ENCODE peak calls at places on chromosomes 12 and 14, in seven cellular contexts. One of them, this sample, is unnamed.

GRCh38 chr14:100914597-100915021 is 11.1 kb upstream of the RTL1 start:
- DNase-seq in heart right ventricle: no peak
- DNase-seq in CD8-positive, alpha-beta T cell: no peak
- DNase-seq in testis: no peak
- DNase-seq in osteoblast: no peak
- DNase-seq in body of pancreas: no peak
- DNase-seq in epithelial cell of prostate: peak; percentile 10
- DNase-seq in this sample: no peak

GRCh38 chr14:57863471-57863870 is 2.4 kb downstream of the SLC35F4 start:
- DNase-seq in CD8-positive, alpha-beta T cell: no peak
- DNase-seq in body of pancreas: no peak
- DNase-seq in osteoblast: peak; percentile 41
- DNase-seq in epithelial cell of prostate: no peak
- DNase-seq in heart right ventricle: no peak
- DNase-seq in testis: no peak
- DNase-seq in this sample: no peak

GRCh38 chr12:105676694-105677093 is 346.2 kb downstream of the C12orf75 start:
- DNase-seq in body of pancreas: peak; percentile 61
- DNase-seq in osteoblast: no peak
- DNase-seq in heart right ventricle: peak; percentile 32
- DNase-seq in CD8-positive, alpha-beta T cell: no peak
- DNase-seq in epithelial cell of prostate: no peak
- DNase-seq in testis: no peak
- DNase-seq in this sample: no peak

GRCh38 chr14:81555051-81555450 is 21.4 kb upstream of the SEL1L start:
- DNase-seq in CD8-positive, alpha-beta T cell: no peak
- DNase-seq in osteoblast: no peak
- DNase-seq in body of pancreas: peak; percentile 78
- DNase-seq in epithelial cell of prostate: no peak
- DNase-seq in heart right ventricle: no peak
- DNase-seq in testis: no peak
- DNase-seq in this sample: no peak

GRCh38 chr14:56666716-56667115 is 87.1 kb downstream of the TMEM260 start:
- DNase-seq in body of pancreas: no peak
- DNase-seq in testis: peak; percentile 18
- DNase-seq in CD8-positive, alpha-beta T cell: no peak
- DNase-seq in heart right ventricle: no peak
- DNase-seq in osteoblast: no peak
- DNase-seq in epithelial cell of prostate: no peak
- DNase-seq in this sample: no peak

GRCh38 chr12:113462117-113462774 is 9.4 kb downstream of the LHX5 start:
- DNase-seq in CD8-positive, alpha-beta T cell: peak; percentile 36
- DNase-seq in body of pancreas: peak; percentile 82
- DNase-seq in testis: peak; percentile 91
- DNase-seq in epithelial cell of prostate: no peak
- DNase-seq in heart right ventricle: peak; percentile 83
- DNase-seq in osteoblast: peak; percentile 97
- DNase-seq in this sample: peak; percentile 85

GRCh38 chr14:92224348-92224954 is 98.5 kb upstream of the SLC24A4 start:
- DNase-seq in osteoblast: no peak
- DNase-seq in body of pancreas: no peak
- DNase-seq in heart right ventricle: no peak
- DNase-seq in testis: no peak
- DNase-seq in epithelial cell of prostate: no peak
- DNase-seq in CD8-positive, alpha-beta T cell: no peak
- DNase-seq in this sample: no peak

GRCh38 chr12:59500915-59501314 is 94.9 kb upstream of the SLC16A7 start:
- DNase-seq in CD8-positive, alpha-beta T cell: no peak
- DNase-seq in heart right ventricle: no peak
- DNase-seq in osteoblast: no peak
- DNase-seq in epithelial cell of prostate: no peak
- DNase-seq in testis: no peak
- DNase-seq in body of pancreas: peak; percentile 4
- DNase-seq in this sample: no peak

GRCh38 chr14:98323850-98324249 is 948.1 kb downstream of the BCL11B start:
- DNase-seq in testis: no peak
- DNase-seq in osteoblast: no peak
- DNase-seq in CD8-positive, alpha-beta T cell: no peak
- DNase-seq in heart right ventricle: no peak
- DNase-seq in epithelial cell of prostate: no peak
- DNase-seq in body of pancreas: no peak
- DNase-seq in this sample: no peak

GRCh38 chr12:19234991-19235876 is 105.7 kb downstream of the PLEKHA5 start:
- DNase-seq in body of pancreas: no peak
- DNase-seq in CD8-positive, alpha-beta T cell: no peak
- DNase-seq in testis: no peak
- DNase-seq in epithelial cell of prostate: no peak
- DNase-seq in heart right ventricle: no peak
- DNase-seq in osteoblast: no peak
- DNase-seq in this sample: no peak

GRCh38 chr14:51954657-51955056 is 34.7 kb upstream of the RTRAF start:
- DNase-seq in body of pancreas: no peak
- DNase-seq in CD8-positive, alpha-beta T cell: no peak
- DNase-seq in osteoblast: no peak
- DNase-seq in heart right ventricle: no peak
- DNase-seq in testis: no peak
- DNase-seq in epithelial cell of prostate: no peak
- DNase-seq in this sample: no peak

GRCh38 chr12:4720637-4720995 is 416 bp downstream of the GALNT8 start:
- DNase-seq in CD8-positive, alpha-beta T cell: no peak
- DNase-seq in testis: no peak
- DNase-seq in heart right ventricle: no peak
- DNase-seq in osteoblast: no peak
- DNase-seq in body of pancreas: no peak
- DNase-seq in epithelial cell of prostate: no peak
- DNase-seq in this sample: no peak

GRCh38 chr14:92397140-92397815 is 74.3 kb downstream of the SLC24A4 start:
- DNase-seq in CD8-positive, alpha-beta T cell: no peak
- DNase-seq in heart right ventricle: no peak
- DNase-seq in testis: no peak
- DNase-seq in body of pancreas: no peak
- DNase-seq in epithelial cell of prostate: peak; percentile 24
- DNase-seq in osteoblast: peak; percentile 93
- DNase-seq in this sample: no peak

GRCh38 chr12:107309020-107309419 is 215.7 kb upstream of the CRY1 start:
- DNase-seq in osteoblast: no peak
- DNase-seq in body of pancreas: no peak
- DNase-seq in heart right ventricle: no peak
- DNase-seq in CD8-positive, alpha-beta T cell: no peak
- DNase-seq in epithelial cell of prostate: no peak
- DNase-seq in testis: no peak
- DNase-seq in this sample: no peak

GRCh38 chr12:121805171-121805687 is 1.4 kb downstream of the SETD1B start:
- DNase-seq in heart right ventricle: no peak
- DNase-seq in osteoblast: peak; percentile 93
- DNase-seq in CD8-positive, alpha-beta T cell: no peak
- DNase-seq in epithelial cell of prostate: no peak
- DNase-seq in testis: no peak
- DNase-seq in body of pancreas: no peak
- DNase-seq in this sample: no peak

GRCh38 chr14:105878554-105878953 is 352.2 kb downstream of the TMEM121 start:
- DNase-seq in heart right ventricle: peak; percentile 2
- DNase-seq in testis: no peak
- DNase-seq in body of pancreas: no peak
- DNase-seq in CD8-positive, alpha-beta T cell: no peak
- DNase-seq in osteoblast: peak; percentile 46
- DNase-seq in epithelial cell of prostate: no peak
- DNase-seq in this sample: peak; percentile 4

GRCh38 chr14:64465856-64466554 is 706 bp downstream of the AKAP5 start:
- DNase-seq in body of pancreas: peak; percentile 16
- DNase-seq in heart right ventricle: no peak
- DNase-seq in osteoblast: peak; percentile 88
- DNase-seq in testis: peak; percentile 29
- DNase-seq in epithelial cell of prostate: no peak
- DNase-seq in CD8-positive, alpha-beta T cell: no peak
- DNase-seq in this sample: peak; percentile 43

GRCh38 chr12:3530548-3530947 is 39.5 kb downstream of the PRMT8 start:
- DNase-seq in epithelial cell of prostate: no peak
- DNase-seq in osteoblast: no peak
- DNase-seq in testis: no peak
- DNase-seq in CD8-positive, alpha-beta T cell: no peak
- DNase-seq in heart right ventricle: peak; percentile 55
- DNase-seq in body of pancreas: no peak
- DNase-seq in this sample: no peak

GRCh38 chr14:83300454-83301064 is 1766.9 kb upstream of the SEL1L start:
- DNase-seq in body of pancreas: no peak
- DNase-seq in heart right ventricle: no peak
- DNase-seq in osteoblast: no peak
- DNase-seq in CD8-positive, alpha-beta T cell: no peak
- DNase-seq in testis: no peak
- DNase-seq in epithelial cell of prostate: no peak
- DNase-seq in this sample: no peak

GRCh38 chr14:75350505-75351060 is 72.0 kb downstream of the FOS start:
- DNase-seq in epithelial cell of prostate: no peak
- DNase-seq in osteoblast: no peak
- DNase-seq in body of pancreas: no peak
- DNase-seq in CD8-positive, alpha-beta T cell: no peak
- DNase-seq in testis: no peak
- DNase-seq in heart right ventricle: no peak
- DNase-seq in this sample: no peak

GRCh38 chr12:89236748-89237428 is 115.4 kb downstream of the DUSP6 start:
- DNase-seq in heart right ventricle: no peak
- DNase-seq in osteoblast: peak; percentile 35
- DNase-seq in CD8-positive, alpha-beta T cell: no peak
- DNase-seq in body of pancreas: no peak
- DNase-seq in testis: no peak
- DNase-seq in epithelial cell of prostate: peak; percentile 93
- DNase-seq in this sample: no peak

GRCh38 chr12:75814856-75815754 is 216.5 kb downstream of the PHLDA1 start:
- DNase-seq in body of pancreas: peak; percentile 36
- DNase-seq in osteoblast: peak; percentile 86
- DNase-seq in heart right ventricle: no peak
- DNase-seq in testis: no peak
- DNase-seq in CD8-positive, alpha-beta T cell: no peak
- DNase-seq in epithelial cell of prostate: peak; percentile 48
- DNase-seq in this sample: no peak

GRCh38 chr12:68497702-68498101 is 113.0 kb upstream of the RAP1B start:
- DNase-seq in CD8-positive, alpha-beta T cell: no peak
- DNase-seq in osteoblast: peak; percentile 76
- DNase-seq in epithelial cell of prostate: peak; percentile 49
- DNase-seq in heart right ventricle: no peak
- DNase-seq in body of pancreas: no peak
- DNase-seq in testis: no peak
- DNase-seq in this sample: no peak

GRCh38 chr14:58864751-58865519 is 227.2 kb downstream of the DACT1 start:
- DNase-seq in testis: no peak
- DNase-seq in body of pancreas: peak; percentile 10
- DNase-seq in osteoblast: no peak
- DNase-seq in CD8-positive, alpha-beta T cell: no peak
- DNase-seq in heart right ventricle: no peak
- DNase-seq in epithelial cell of prostate: no peak
- DNase-seq in this sample: no peak
- H3K27ac ChIP-seq in testis: no peak overlapping the region
- H3K27ac ChIP-seq in body of pancreas: no peak overlapping the region
- H3K27ac ChIP-seq in osteoblast: peak overlapping the region; percentile 67
- H3K27ac ChIP-seq in CD8-positive, alpha-beta T cell: no peak overlapping the region
- H3K27ac ChIP-seq in heart right ventricle: peak overlapping the region; percentile 55
- H3K27ac ChIP-seq in epithelial cell of prostate: no peak overlapping the region
- H3K27ac ChIP-seq in this sample: no peak overlapping the region

GRCh38 chr12:109346920-109347319 is 780 bp upstream of the MYO1H start:
- DNase-seq in body of pancreas: no peak
- DNase-seq in epithelial cell of prostate: no peak
- DNase-seq in CD8-positive, alpha-beta T cell: no peak
- DNase-seq in osteoblast: no peak
- DNase-seq in heart right ventricle: no peak
- DNase-seq in testis: no peak
- DNase-seq in this sample: no peak

GRCh38 chr12:109345428-109345827 is 2.3 kb upstream of the MYO1H start:
- DNase-seq in testis: no peak
- DNase-seq in CD8-positive, alpha-beta T cell: no peak
- DNase-seq in heart right ventricle: no peak
- DNase-seq in body of pancreas: no peak
- DNase-seq in osteoblast: no peak
- DNase-seq in epithelial cell of prostate: no peak
- DNase-seq in this sample: no peak

DNA sequence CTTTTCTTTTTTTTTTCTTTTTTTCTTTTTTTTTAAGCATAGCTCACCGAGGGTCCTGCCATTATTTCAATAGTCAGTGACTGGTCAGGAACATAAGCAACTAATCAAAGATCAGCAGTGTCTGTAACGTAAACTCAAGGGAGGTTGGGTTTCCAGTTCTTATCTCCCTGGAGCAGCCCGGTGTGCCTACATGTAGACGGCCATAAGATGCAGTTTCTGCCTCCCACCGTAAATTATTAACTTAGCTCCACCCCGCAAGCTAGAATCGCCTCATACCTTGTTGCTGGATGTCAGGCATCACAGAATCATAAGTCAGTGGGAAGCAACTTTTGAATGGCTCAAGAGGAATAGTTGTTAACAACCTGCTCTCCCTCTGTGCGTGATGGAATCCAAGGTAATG is at the start of gene MYO1H:
- DNase-seq in osteoblast: no peak
- DNase-seq in epithelial cell of prostate: no peak
- DNase-seq in heart right ventricle: no peak
- DNase-seq in testis: no peak
- DNase-seq in CD8-positive, alpha-beta T cell: no peak
- DNase-seq in body of pancreas: no peak
- DNase-seq in this sample: no peak
- H3K27ac ChIP-seq in osteoblast: no peak within 1 kb of the TSS
- H3K27ac ChIP-seq in epithelial cell of prostate: no peak within 1 kb of the TSS
- H3K27ac ChIP-seq in heart right ventricle: no peak within 1 kb of the TSS
- H3K27ac ChIP-seq in testis: no peak within 1 kb of the TSS
- H3K27ac ChIP-seq in CD8-positive, alpha-beta T cell: no peak within 1 kb of the TSS
- H3K27ac ChIP-seq in body of pancreas: no peak within 1 kb of the TSS
- H3K27ac ChIP-seq in this sample: no peak within 1 kb of the TSS

DNA sequence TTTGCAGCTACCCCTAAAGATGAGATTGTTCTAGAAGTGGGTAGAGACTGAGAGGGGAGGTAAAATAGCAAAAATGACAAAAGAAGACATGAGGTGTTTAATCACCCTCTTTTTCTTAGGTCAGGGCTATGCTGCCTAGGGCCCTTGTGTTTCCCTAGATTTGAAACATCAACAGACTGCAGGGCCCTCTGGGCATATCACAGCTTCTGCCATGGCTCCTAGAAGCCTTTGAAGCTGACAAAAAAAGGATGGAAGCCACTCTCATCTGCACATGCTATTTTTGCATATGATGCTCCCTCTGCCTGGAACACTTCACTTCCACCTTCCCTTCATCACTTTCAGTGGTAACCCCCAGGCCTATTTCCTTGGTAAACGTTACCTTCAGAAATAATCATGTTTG is 68.1 kb downstream of the BTG1 start:
- DNase-seq in CD8-positive, alpha-beta T cell: no peak
- DNase-seq in osteoblast: no peak
- DNase-seq in heart right ventricle: no peak
- DNase-seq in body of pancreas: no peak
- DNase-seq in epithelial cell of prostate: no peak
- DNase-seq in testis: no peak
- DNase-seq in this sample: no peak
- H3K27ac ChIP-seq in CD8-positive, alpha-beta T cell: no peak overlapping the region
- H3K27ac ChIP-seq in osteoblast: peak overlapping the region; percentile 97
- H3K27ac ChIP-seq in heart right ventricle: no peak overlapping the region
- H3K27ac ChIP-seq in body of pancreas: peak overlapping the region; percentile 13
- H3K27ac ChIP-seq in epithelial cell of prostate: peak overlapping the region; percentile 88
- H3K27ac ChIP-seq in testis: no peak overlapping the region
- H3K27ac ChIP-seq in this sample: no peak overlapping the region

GRCh38 chr12:25152055-25152454 is 42.9 kb downstream of the DNAI7 start:
- DNase-seq in CD8-positive, alpha-beta T cell: no peak
- DNase-seq in epithelial cell of prostate: no peak
- DNase-seq in testis: no peak
- DNase-seq in body of pancreas: no peak
- DNase-seq in heart right ventricle: no peak
- DNase-seq in osteoblast: no peak
- DNase-seq in this sample: no peak
- H3K27ac ChIP-seq in CD8-positive, alpha-beta T cell: no peak overlapping the region
- H3K27ac ChIP-seq in epithelial cell of prostate: peak overlapping the region; percentile 11
- H3K27ac ChIP-seq in testis: no peak overlapping the region
- H3K27ac ChIP-seq in body of pancreas: no peak overlapping the region
- H3K27ac ChIP-seq in heart right ventricle: no peak overlapping the region
- H3K27ac ChIP-seq in osteoblast: peak overlapping the region; percentile 76
- H3K27ac ChIP-seq in this sample: no peak overlapping the region

This sample was measured in ovary.